ENCODE peak calls at places on chromosomes 3 and 15, in five cellular contexts. I is astrocyte of the spinal cord, E is SJCRH30, X is brain microvascular endothelial cell, Q is fibroblast of the aortic adventitia. F is an unnamed sample.

GRCh38 chr3:163328680-163329079 is 1749.6 kb downstream of the SI start:
- DNase-seq in I (no peak), E (no peak), Q (no peak), X (no peak), F (no peak)

GRCh38 chr3:6600237-6600636 is 260.7 kb upstream of the GRM7 start:
- DNase-seq in Q (no peak), X (no peak), E (no peak), I (no peak), F (no peak)

GRCh38 chr3:131033480-131034080 is 6.9 kb downstream of the NEK11 start:
- DNase-seq in E (peak), Q (peak), X (peak), I (peak), F (no peak)

GRCh38 chr3:25856902-25857518 is 67.1 kb downstream of the OXSM start:
- DNase-seq in I (peak), Q (peak), E (peak), X (peak), F (no peak)

GRCh38 chr3:157573780-157574378 is 70.7 kb upstream of the VEPH1 start:
- DNase-seq in X (no peak), Q (peak), I (peak), E (no peak), F (no peak)

GRCh38 chr3:68479779-68480178 is 452.6 kb downstream of the TAFA4 start:
- DNase-seq in X (no peak), I (no peak), E (no peak), Q (no peak), F (no peak)

GRCh38 chr3:105444725-105445124 is 78.0 kb downstream of the ALCAM start:
- DNase-seq in Q (peak), X (no peak), E (no peak), I (peak), F (no peak)

GRCh38 chr3:15647629-15648167 is 46.2 kb downstream of the BTD start:
- DNase-seq in E (peak), X (peak), Q (peak), I (peak), F (no peak)

GRCh38 chr15:42691308-42691707 is 45.6 kb downstream of the CDAN1 start:
- DNase-seq in E (no peak), Q (no peak), I (no peak), X (no peak), F (no peak)

GRCh38 chr3:98568402-98568801 is 25.0 kb downstream of the CPOX start:
- DNase-seq in E (no peak), I (no peak), Q (no peak), X (no peak), F (no peak)

GRCh38 chr3:73461582-73461981 is 163.2 kb downstream of the PDZRN3 start:
- DNase-seq in I (no peak), X (peak), Q (peak), E (no peak), F (peak)

GRCh38 chr3:168212664-168213255 is 117.0 kb upstream of the GOLIM4 start:
- DNase-seq in E (no peak), I (no peak), Q (no peak), X (no peak), F (no peak)

GRCh38 chr3:107394502-107394901 is 17.3 kb downstream of the CCDC54 start:
- DNase-seq in Q (no peak), X (no peak), I (no peak), E (no peak), F (no peak)

GRCh38 chr15:59976480-59976879 is 27.6 kb upstream of the FOXB1 start:
- DNase-seq in X (no peak), I (no peak), Q (no peak), E (no peak), F (no peak)

GRCh38 chr3:197750863-197751737 is 1.4 kb downstream of the FYTTD1 start:
- DNase-seq in X (peak), Q (peak), I (peak), E (peak), F (peak)

GRCh38 chr3:47019201-47019600 is 39.7 kb downstream of the NBEAL2 start:
- DNase-seq in X (no peak), E (no peak), Q (no peak), I (no peak), F (no peak)

GRCh38 chr15:57506422-57506821 is 85.3 kb upstream of the MYZAP start:
- DNase-seq in E (no peak), Q (no peak), X (no peak), I (no peak), F (peak)

GRCh38 chr3:73094127-73094526 is 32.7 kb downstream of the EBLN2 start:
- DNase-seq in X (no peak), I (no peak), E (no peak), Q (no peak), F (no peak)

GRCh38 chr15:74182131-74182530 is 8.6 kb downstream of the ISLR start:
- DNase-seq in Q (no peak), I (no peak), X (no peak), E (no peak), F (no peak)

GRCh38 chr3:29338981-29339833 is 58.3 kb downstream of the RBMS3 start:
- DNase-seq in X (no peak), E (peak), I (no peak), Q (peak), F (no peak)

GRCh38 chr15:63048986-63049665 is 6.6 kb downstream of the TPM1 start:
- DNase-seq in Q (peak), X (no peak), I (peak), E (peak), F (peak)

GRCh38 chr3:104206925-104207324 is 1159.8 kb upstream of the ALCAM start:
- DNase-seq in E (no peak), Q (no peak), X (no peak), I (no peak), F (no peak)

GRCh38 chr3:195870937-195871336 is 37.4 kb downstream of the TNK2 start:
- DNase-seq in I (no peak), E (no peak), X (no peak), Q (no peak), F (no peak)

DNA sequence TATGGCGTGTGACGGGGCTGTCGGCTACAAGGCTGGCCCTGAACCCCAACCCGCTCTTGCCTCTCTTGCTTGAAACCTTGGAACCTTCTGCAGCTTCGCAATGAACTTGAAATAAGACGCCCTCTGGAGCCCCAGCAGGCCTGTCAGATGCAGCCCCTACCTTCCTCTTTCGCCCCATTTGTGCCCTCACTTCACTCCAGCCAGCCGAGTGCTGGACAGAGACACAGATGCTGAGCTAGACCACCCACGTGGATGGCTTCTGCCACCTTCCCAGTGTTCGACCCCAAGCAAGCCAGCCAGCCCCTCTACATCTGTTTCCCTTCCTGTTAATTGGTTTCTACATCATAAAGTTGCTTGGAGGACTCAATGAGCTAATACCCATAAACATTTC is 23.8 kb upstream of the SNRPA1 start:
- DNase-seq in X (no peak), I (no peak), Q (no peak), E (peak), F (no peak)
- H3K4me3 ChIP-seq in X (no peak), I (no peak), Q (no peak), E (no peak), F (no peak)

DNA sequence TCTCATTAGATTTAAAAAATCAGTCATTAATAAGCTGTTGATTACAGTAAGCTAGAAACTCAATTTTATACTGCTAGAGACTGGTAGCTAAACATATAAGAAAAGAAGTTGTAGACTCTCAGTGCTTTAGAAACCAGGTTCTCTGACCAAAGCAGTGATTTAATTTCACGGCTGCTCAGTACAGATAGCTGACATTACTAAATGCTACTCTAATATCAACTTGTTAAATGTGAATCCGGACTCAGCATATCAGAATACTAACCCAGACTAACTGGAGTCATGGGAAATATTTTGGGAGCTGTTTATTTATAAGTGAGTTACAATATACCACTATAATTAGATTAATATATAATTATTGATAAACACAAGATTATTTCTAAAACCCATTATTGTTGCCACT is 80.4 kb downstream of the NEDD4 start:
- DNase-seq in E (no peak), Q (no peak), X (no peak), I (no peak), F (no peak)
- H3K4me3 ChIP-seq in E (peak), Q (peak), X (no peak), I (peak), F (no peak)

GRCh38 chr3:170999737-171000242 is 26.7 kb downstream of the SLC2A2 start:
- DNase-seq in Q (peak), X (peak), E (no peak), I (peak), F (no peak)

GRCh38 chr3:170997966-170998913 is 28.3 kb downstream of the SLC2A2 start:
- DNase-seq in I (peak), Q (peak), X (no peak), E (no peak), F (no peak)

GRCh38 chr3:171001250-171001893 is 25.1 kb downstream of the SLC2A2 start:
- DNase-seq in I (no peak), X (no peak), Q (no peak), E (no peak), F (no peak)

GRCh38 chr3:171001957-171002694 is 24.4 kb downstream of the SLC2A2 start:
- DNase-seq in I (peak), E (no peak), X (peak), Q (peak), F (no peak)

DNA sequence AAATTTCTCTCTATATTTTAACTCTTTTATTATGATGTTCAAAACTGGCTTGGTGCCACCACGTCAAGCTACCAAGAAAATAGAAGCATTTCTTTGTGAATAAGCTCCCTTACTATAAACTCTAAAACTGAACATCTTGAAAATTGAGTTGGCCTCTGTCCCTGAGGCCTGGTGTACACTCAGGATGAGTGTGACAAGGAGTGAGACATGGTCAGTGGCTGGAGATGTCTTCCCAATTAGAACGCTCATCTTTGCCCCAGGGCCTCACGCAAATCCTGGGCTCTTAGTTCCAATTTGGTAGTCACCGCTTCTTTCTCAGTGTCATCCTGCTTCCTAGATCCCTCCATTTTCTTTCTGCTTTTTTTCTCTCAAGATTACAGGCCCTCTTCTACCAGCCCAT is 26.2 kb downstream of the SLC2A2 start:
- DNase-seq in X (no peak), Q (no peak), I (no peak), E (no peak), F (no peak)
- H3K4me3 ChIP-seq in X (no peak), Q (no peak), I (no peak), E (no peak), F (no peak)

DNA sequence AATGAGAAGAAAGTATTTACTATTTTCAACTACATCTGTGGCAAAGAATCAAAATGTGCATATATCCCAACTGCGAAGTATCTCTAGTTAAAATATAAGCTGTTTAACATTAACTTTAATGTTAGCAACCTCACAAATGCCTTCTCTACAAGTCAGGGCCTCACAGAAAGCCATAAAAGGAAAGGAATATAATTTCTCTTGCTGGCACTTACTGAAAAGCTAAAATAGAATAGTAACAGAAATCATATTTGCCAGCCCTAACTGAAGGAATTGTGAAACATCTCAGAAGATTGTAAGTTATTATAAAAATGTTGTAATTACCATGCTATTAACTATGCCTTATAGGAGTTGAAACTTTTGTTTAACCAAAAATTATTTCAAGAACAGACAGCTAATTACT is 65.1 kb upstream of the MBNL1 start:
- DNase-seq in X (no peak), I (no peak), Q (peak), E (no peak), F (no peak)
- H3K4me3 ChIP-seq in X (no peak), I (no peak), Q (no peak), E (no peak), F (peak)

GRCh38 chr15:48794697-48795134 is 16.2 kb downstream of the CEP152 start:
- DNase-seq in E (no peak), X (no peak), I (peak), Q (peak), F (no peak)
- H3K4me3 ChIP-seq in E (no peak), X (no peak), I (no peak), Q (no peak), F (peak)

DNA sequence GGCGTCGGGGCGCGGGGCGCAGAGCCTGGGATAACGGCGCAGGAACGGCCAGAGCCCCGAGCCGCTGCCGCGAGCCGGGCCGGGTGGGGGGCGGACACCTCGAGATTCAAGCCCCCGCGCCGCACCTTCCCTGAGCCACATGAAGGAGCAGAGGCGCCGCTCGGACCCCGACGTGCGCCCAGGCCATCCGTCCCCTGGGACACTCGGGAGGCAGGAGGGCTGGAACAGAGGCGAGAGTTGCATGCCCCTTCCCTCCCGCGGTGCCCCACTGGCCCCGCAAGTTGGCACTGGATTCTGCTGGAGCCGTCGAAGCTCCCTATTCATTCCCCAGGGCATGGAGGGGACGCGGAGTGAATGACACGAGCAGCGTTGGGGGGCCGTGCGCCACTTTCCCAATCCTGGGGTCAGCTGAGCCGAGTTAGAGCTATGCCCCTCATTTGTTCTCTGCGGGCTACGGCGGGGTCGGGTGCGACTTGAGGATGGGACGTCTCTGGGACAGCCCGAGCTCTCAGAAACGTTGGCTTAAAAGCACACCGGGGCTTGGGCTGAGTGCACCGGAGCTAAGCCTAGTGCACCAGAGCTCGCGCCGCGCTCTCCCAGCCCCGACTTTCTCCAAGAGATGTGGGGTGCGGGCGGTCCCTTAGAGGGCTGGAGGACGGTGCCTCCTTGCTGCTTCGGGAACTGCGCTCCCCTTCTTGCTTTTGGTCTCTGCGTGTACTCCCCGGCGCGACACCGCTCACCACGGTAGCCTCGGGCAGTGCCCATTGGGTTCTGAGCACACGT is 589 bp downstream of the SLC6A1 start:
- DNase-seq in Q (no peak), X (no peak), E (no peak), I (no peak), F (peak)
- H3K4me3 ChIP-seq in Q (no peak), X (no peak), E (no peak), I (peak), F (peak)

GRCh38 chr15:76614725-76615124 is 278.2 kb downstream of the ISL2 start:
- DNase-seq in I (no peak), X (no peak), Q (no peak), E (no peak), F (no peak)
- H3K4me3 ChIP-seq in I (no peak), X (no peak), Q (no peak), E (no peak), F (no peak)

GRCh38 chr15:40942865-40943264 is 10.4 kb upstream of the CHAC1 start:
- DNase-seq in X (no peak), Q (no peak), I (no peak), E (no peak), F (no peak)
- H3K4me3 ChIP-seq in X (no peak), Q (no peak), I (no peak), E (peak), F (no peak)

DNA sequence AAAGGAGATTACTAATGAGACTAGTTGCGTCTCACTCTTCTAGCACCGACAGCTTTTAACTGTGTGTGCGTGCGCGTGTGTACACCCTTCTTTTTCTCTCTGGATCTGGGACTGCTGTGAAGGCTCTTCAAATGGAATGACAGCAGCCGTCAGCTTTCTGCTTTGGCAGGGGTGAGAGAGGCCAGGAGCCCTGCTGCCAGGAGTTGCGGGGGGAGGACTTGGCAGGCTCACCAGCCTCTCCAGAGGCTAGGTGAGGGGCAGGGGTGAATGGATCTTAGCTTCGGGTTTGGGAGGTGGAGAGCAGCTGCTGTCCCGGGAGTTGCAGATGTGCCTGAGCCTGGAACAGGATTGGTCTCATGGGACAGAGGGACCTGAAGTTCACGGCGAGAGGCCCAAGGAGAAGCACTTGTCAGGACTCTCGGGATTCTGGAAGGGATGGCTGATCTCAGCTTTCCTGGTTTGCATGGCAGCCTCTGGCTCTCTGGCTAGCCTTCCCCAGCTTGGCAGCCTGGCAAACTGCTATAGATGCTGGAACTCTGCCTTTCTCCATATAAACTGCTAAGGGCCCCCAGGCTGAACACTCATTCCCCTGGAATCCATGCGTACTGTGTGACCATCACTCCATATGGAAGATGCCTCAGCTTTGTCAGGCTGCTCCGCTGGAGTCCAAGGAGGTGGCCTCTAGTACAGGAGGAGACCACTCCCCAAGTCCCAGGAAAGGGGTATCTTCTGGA is 16.6 kb downstream of the TEX264 start:
- DNase-seq in E (peak), X (no peak), Q (no peak), I (no peak), F (peak)
- H3K4me3 ChIP-seq in E (no peak), X (no peak), Q (no peak), I (no peak), F (no peak)

F was measured in right cardiac atrium.